ENCODE peak calls at places on chromosomes 1 and 21, in nine cellular contexts. E is neural progenitor cell; B is neuronal stem cell; L is transverse colon; C is effector memory CD4-positive, alpha-beta T cell; D is kidney epithelial cell; K is left lung; N is PC-9; O is CD8-positive, alpha-beta memory T cell. Z is an unnamed sample.

GRCh38 chr1:29805122-29805895 is 569.0 kb downstream of the PTPRU start:
- DNase-seq in D (no peak), O (no peak), B (no peak), C (no peak), E (no peak), L (no peak), K (no peak), N (no peak), Z (peak; percentile 48)

GRCh38 chr1:164753521-164754077 is 194.6 kb downstream of the PBX1 start:
- DNase-seq in E (no peak), C (no peak), K (no peak), D (no peak), B (no peak), L (no peak), N (no peak), O (no peak), Z (no peak)

GRCh38 chr1:71695820-71696219 is 586.5 kb downstream of the NEGR1 start:
- DNase-seq in C (no peak), D (peak; percentile 9), E (no peak), O (no peak), L (no peak), K (no peak), B (no peak), N (no peak), Z (no peak)

GRCh38 chr1:19311503-19311930 is 427 bp downstream of the AKR7A2 start:
- DNase-seq in K (no peak), N (no peak), O (peak; percentile 15), B (peak; percentile 11), D (no peak), L (no peak), C (no peak), E (no peak), Z (no peak)

GRCh38 chr1:17561252-17561558 is 21.7 kb downstream of the ARHGEF10L start:
- DNase-seq in D (no peak), L (no peak), C (no peak), N (no peak), K (no peak), E (no peak), B (no peak), O (no peak), Z (peak; percentile 88)

GRCh38 chr1:230270940-230271325 is 155.2 kb downstream of the PGBD5 start:
- DNase-seq in B (no peak), N (no peak), O (no peak), D (no peak), L (no peak), E (no peak), C (no peak), K (peak; percentile 26), Z (no peak)

GRCh38 chr1:92961896-92962752 is 862 bp upstream of the DIPK1A start:
- DNase-seq in E (peak; percentile 49), O (peak; percentile 67), K (peak; percentile 49), N (peak; percentile 82), C (peak; percentile 72), B (peak; percentile 15), L (peak; percentile 49), D (no peak), Z (no peak)

GRCh38 chr1:84997667-84998600 is 1.0 kb upstream of the MCOLN2 start:
- DNase-seq in C (no peak), B (peak; percentile 18), N (no peak), O (peak; percentile 8), E (peak; percentile 64), L (peak; percentile 15), D (no peak), K (no peak), Z (no peak)

GRCh38 chr21:44589094-44589493 is 3.2 kb downstream of the KRTAP10-6 start:
- DNase-seq in K (no peak), E (no peak), B (no peak), L (no peak), D (no peak), N (no peak), O (no peak), C (no peak), Z (no peak)

GRCh38 chr1:18581420-18581880 is 49.2 kb upstream of the PAX7 start:
- DNase-seq in L (peak; percentile 15), O (no peak), E (peak; percentile 79), B (no peak), K (no peak), N (no peak), C (no peak), D (no peak), Z (no peak)

GRCh38 chr1:65265296-65266271 is 43.8 kb upstream of the DNAJC6 start:
- DNase-seq in E (peak; percentile 89), L (peak; percentile 25), D (no peak), O (peak; percentile 23), C (no peak), N (no peak), B (no peak), K (no peak), Z (peak; percentile 54)

GRCh38 chr1:158353333-158354038 is at the start of gene CD1E:
- DNase-seq in K (no peak), B (no peak), L (no peak), N (no peak), C (no peak), E (no peak), O (no peak), D (no peak), Z (no peak)

GRCh38 chr21:26085100-26085499 is 85.5 kb downstream of the APP start:
- DNase-seq in K (no peak), D (no peak), E (no peak), O (no peak), N (no peak), L (no peak), C (no peak), B (no peak), Z (no peak)

GRCh38 chr1:40036574-40036973 is 4.0 kb upstream of the CAP1 start:
- DNase-seq in B (no peak), O (no peak), C (no peak), K (peak; percentile 59), N (no peak), D (no peak), L (peak; percentile 53), E (no peak), Z (peak; percentile 83)

GRCh38 chr1:153150846-153151245 is at the start of gene SPRR2G:
- DNase-seq in B (no peak), D (no peak), C (no peak), K (no peak), N (no peak), L (no peak), E (no peak), O (no peak), Z (no peak)

GRCh38 chr1:87113313-87113712 is 198.9 kb downstream of the HS2ST1 start:
- DNase-seq in E (no peak), O (no peak), C (no peak), B (no peak), L (no peak), N (no peak), D (no peak), K (peak; percentile 59), Z (no peak)

GRCh38 chr1:222801067-222801466 is 13.8 kb upstream of the DISP1 start:
- DNase-seq in K (no peak), L (no peak), D (no peak), N (no peak), C (no peak), E (no peak), B (no peak), O (no peak), Z (no peak)

GRCh38 chr1:8728464-8728863 is 89.0 kb downstream of the RERE start:
- DNase-seq in E (no peak), B (no peak), K (no peak), D (no peak), O (no peak), L (no peak), C (no peak), N (no peak), Z (no peak)

DNA sequence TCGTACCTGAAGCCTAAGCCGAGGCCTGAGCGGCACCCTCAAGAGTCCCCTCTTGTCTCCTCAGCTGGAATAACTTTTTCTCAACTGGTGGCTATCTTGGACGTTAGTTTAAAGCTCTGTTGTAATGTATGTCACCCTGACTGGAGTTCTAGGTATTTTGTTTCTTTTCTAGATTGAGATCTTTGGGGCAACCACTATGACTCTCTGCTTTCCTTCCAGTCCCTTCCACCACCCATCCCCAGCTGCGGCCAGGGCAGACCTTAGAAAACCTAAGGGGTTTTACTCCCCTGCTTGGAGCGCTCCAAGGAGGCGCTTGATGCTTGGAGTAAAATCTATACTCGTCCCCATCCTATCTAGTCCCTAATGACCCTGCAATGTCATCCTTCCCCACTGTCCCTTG is 74.6 kb upstream of the MRPS6 start:
- DNase-seq in K (no peak), D (no peak), B (no peak), N (no peak), O (no peak), E (no peak), L (no peak), C (no peak), Z (no peak)
- H3K27me3 ChIP-seq in K (no peaks in the 10 kb centered on the region), D (no peaks in the 10 kb centered on the region), B (no peaks in the 10 kb centered on the region), N (no peaks in the 10 kb centered on the region), O (no peaks in the 10 kb centered on the region), E (no peaks in the 10 kb centered on the region), L (no peaks in the 10 kb centered on the region), C (no peaks in the 10 kb centered on the region), Z (no peaks in the 10 kb centered on the region)

DNA sequence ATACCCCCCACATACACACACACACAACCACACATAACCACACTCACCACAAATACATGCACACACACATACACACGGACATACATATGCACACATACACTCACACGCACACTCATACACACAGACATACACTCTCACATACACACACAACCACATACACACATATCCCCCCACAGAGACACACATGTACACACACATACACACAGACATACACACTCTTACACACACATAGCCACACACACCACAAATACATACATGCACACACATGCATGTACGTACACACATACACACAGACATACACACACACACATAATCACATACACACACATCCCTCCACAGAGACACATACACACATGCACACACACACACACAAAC is 25.5 kb downstream of the C1QB start:
- DNase-seq in E (no peak), K (no peak), L (no peak), N (no peak), O (no peak), B (no peak), D (no peak), C (no peak), Z (no peak)
- H3K27me3 ChIP-seq in E (no peaks in the 10 kb centered on the region), K (peaks cover 53% of the 10 kb centered on the region), L (peaks cover 15% of the 10 kb centered on the region), N (no peaks in the 10 kb centered on the region), O (no peaks in the 10 kb centered on the region), B (no peaks in the 10 kb centered on the region), D (peaks cover 2% of the 10 kb centered on the region), C (peaks cover 5% of the 10 kb centered on the region), Z (no peaks in the 10 kb centered on the region)

DNA sequence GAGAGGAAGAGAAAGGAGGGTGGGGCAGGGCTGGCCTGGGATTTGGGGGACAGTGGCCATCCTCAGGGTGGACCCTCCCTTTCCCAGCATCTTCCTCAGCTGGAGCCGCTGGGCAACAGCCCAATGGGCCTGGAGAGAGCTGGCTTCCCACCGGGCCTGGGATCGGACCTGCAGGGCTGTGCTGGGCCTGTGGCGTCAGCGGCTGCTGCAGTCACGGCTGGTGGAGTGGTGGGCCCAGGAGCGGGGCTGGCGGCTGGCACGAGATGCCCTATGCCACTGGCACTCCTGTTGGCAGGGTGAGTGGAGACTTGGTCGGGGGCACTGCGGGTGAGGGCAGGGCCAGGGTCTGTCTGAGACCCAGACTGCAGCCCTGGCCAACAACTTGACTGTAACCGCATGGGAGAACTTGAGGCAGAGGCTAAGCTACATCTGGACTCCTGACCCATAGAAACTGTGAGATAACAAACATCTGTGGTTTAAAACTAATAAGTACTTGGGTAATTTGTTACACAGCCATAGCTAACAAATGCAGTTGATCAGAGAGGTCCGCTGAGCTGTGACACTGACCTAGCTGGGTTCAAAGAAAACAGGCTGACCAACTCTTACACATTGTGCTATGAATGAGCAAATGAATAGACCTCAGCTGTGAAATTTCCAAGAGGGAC is 17.9 kb downstream of the C1orf167 start:
- DNase-seq in K (no peak), B (no peak), C (no peak), O (no peak), D (no peak), N (no peak), L (no peak), E (no peak), Z (no peak)
- H3K27me3 ChIP-seq in K (no peaks in the 10 kb centered on the region), B (peaks cover 12% of the 10 kb centered on the region), C (no peaks in the 10 kb centered on the region), O (no peaks in the 10 kb centered on the region), D (no peaks in the 10 kb centered on the region), N (no peaks in the 10 kb centered on the region), L (no peaks in the 10 kb centered on the region), E (no peaks in the 10 kb centered on the region), Z (no peaks in the 10 kb centered on the region)

GRCh38 chr1:3732747-3733602 is 19.3 kb upstream of the CCDC27 start:
- DNase-seq in O (no peak), N (no peak), D (no peak), E (peak; percentile 33), K (no peak), B (no peak), C (no peak), L (no peak), Z (no peak)
- H3K27me3 ChIP-seq in O (no peaks in the 10 kb centered on the region), N (peaks cover 4% of the 10 kb centered on the region), D (peaks cover 33% of the 10 kb centered on the region), E (peaks cover 5% of the 10 kb centered on the region), K (peaks cover 56% of the 10 kb centered on the region), B (peaks cover 4% of the 10 kb centered on the region), C (no peaks in the 10 kb centered on the region), L (peaks cover 18% of the 10 kb centered on the region), Z (no peaks in the 10 kb centered on the region)

Z was measured in aorta.